ENCODE peak calls at places on chromosomes 1 and 21, in five cellular contexts. W is HepG2, X is K562, K is GM12878, N is H1. Z is an unnamed sample.

GRCh38 chr1:213585402-213585801 is 402.4 kb upstream of the PROX1 start:
- DNase-seq in W (no peak), X (no peak), K (no peak), N (no peak), Z (no peak)

GRCh38 chr1:21534674-21535378 is 25.6 kb downstream of the ALPL start:
- DNase-seq in W (peak), X (peak), K (no peak), N (no peak), Z (peak)

GRCh38 chr1:81834921-81835698 is 34.4 kb downstream of the ADGRL2 start:
- DNase-seq in W (no peak), X (no peak), K (no peak), N (no peak), Z (no peak)

GRCh38 chr1:199510314-199510713 is 517.2 kb upstream of the NR5A2 start:
- DNase-seq in W (no peak), X (no peak), K (peak), N (no peak), Z (no peak)

GRCh38 chr1:19455353-19455752 is 30.0 kb downstream of the CAPZB start:
- DNase-seq in W (no peak), X (no peak), K (no peak), N (no peak), Z (no peak)

GRCh38 chr1:91651671-91652071 is 151.0 kb downstream of the CDC7 start:
- DNase-seq in W (no peak), X (peak), K (no peak), N (no peak), Z (no peak)

GRCh38 chr1:974687-975328 is 7.1 kb downstream of the PERM1 start:
- DNase-seq in W (no peak), X (no peak), K (no peak), N (no peak), Z (no peak)

GRCh38 chr1:62439652-62440371 is 3.0 kb downstream of the USP1 start:
- DNase-seq in W (peak), X (peak), K (peak), N (no peak), Z (no peak)

GRCh38 chr1:5949074-5949760 is 43.0 kb downstream of the NPHP4 start:
- DNase-seq in W (peak), X (peak), K (no peak), N (no peak), Z (peak)

GRCh38 chr1:248810000-248810726 is 15.6 kb downstream of the SH3BP5L start:
- DNase-seq in W (no peak), X (no peak), K (no peak), N (no peak), Z (no peak)

GRCh38 chr1:234512376-234512965 is 33.5 kb upstream of the TARBP1 start:
- DNase-seq in W (no peak), X (peak), K (no peak), N (no peak), Z (no peak)

DNA sequence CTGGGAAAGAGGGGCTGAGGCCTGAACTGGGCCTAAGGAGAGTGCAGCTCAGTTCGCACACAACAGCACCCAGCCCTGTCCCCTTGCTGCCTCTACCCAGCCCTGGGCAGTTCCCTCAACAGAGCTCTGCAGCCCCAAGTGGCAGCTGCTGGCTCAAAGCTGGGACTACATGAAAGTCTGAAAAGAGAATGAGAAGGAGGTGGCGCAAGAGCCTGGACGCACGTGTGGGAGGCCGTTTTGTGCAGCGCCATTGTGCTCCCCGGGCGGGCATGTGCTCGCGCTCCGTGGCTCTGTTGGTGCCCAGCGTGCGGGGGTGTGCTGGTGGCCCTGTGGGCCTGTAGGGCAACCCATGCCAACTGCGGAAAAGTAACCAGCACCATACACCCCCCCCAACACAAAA is 10.3 kb downstream of the GPR37L1 start:
- DNase-seq in W (no peak), X (no peak), K (no peak), N (no peak), Z (no peak)
- TF ChIP-seq RFX5 in W (no peak), X (no peak), K (no peak), N (no peak), Z (no peak)

DNA sequence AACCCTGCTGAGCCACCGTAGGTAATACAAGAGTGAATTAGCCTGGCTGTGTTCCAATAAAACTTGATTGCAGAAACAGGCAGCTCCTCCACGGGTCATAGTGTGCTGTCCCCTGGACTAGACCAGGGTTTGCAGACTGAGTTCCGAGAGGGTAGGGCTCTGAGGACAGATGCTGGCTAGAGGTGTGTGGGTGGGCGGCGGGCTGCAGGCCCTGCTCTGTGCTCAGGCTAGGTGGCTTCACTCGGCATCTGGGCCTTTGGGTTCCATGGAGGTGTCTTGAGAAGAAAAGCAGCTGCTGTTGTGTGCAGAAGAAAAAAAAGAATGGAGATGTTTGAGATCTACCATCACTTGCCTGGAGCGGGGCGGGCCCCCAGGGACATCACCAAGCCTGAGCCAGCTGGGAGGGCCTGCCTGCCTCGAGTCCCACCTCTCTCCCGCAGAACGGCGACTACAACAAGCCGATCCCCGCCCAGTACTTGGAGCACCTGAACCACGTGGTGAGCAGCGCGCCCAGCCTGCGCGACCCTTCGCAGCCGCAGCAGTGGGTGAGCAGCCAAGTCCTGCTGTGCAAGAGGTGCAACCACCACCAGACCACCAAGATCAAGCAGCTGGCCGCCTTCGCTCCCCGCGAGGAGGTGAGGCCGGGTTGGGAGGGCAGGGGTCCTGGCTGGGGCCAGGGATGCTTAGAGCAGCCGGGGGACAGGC is 7.9 kb downstream of the TMEM201 start:
- DNase-seq in W (no peak), X (no peak), K (no peak), N (no peak), Z (no peak)
- TF ChIP-seq KDM1A in W (no peak), X (no peak), K (no peak), N (no peak), Z (no peak)

GRCh38 chr21:25424045-25424444 is 183.2 kb downstream of the MRPL39 start:
- DNase-seq in W (no peak), X (no peak), K (no peak), N (no peak), Z (no peak)
- TF ChIP-seq RFX5 in W (no peak), X (no peak), K (no peak), N (no peak), Z (no peak)

GRCh38 chr1:115815694-115816093 is 25.2 kb downstream of the NHLH2 start:
- DNase-seq in W (no peak), X (no peak), K (no peak), N (no peak), Z (no peak)
- TF ChIP-seq KDM1A in W (no peak), X (no peak), K (no peak), N (no peak), Z (no peak)

GRCh38 chr1:100070201-100070939 is 62.4 kb downstream of the SASS6 start:
- DNase-seq in W (no peak), X (no peak), K (no peak), N (no peak), Z (no peak)

GRCh38 chr1:100065969-100066227 is 66.8 kb downstream of the SASS6 start:
- DNase-seq in W (no peak), X (no peak), K (no peak), N (no peak), Z (no peak)

GRCh38 chr1:100065183-100065968 is 67.4 kb downstream of the SASS6 start:
- DNase-seq in W (no peak), X (no peak), K (no peak), N (no peak), Z (no peak)
- TF ChIP-seq RFX5 in W (no peak), X (no peak), K (no peak), N (no peak), Z (no peak)

GRCh38 chr1:241457421-241457820 is 62.1 kb downstream of the FH start:
- DNase-seq in W (no peak), X (no peak), K (no peak), N (no peak), Z (no peak)

GRCh38 chr1:241451981-241452380 is 67.6 kb downstream of the FH start:
- DNase-seq in W (no peak), X (no peak), K (no peak), N (no peak), Z (no peak)

GRCh38 chr1:241459186-241459802 is 60.3 kb downstream of the FH start:
- DNase-seq in W (no peak), X (no peak), K (no peak), N (no peak), Z (no peak)

GRCh38 chr1:241456743-241457142 is 62.8 kb downstream of the FH start:
- DNase-seq in W (no peak), X (no peak), K (no peak), N (no peak), Z (no peak)

GRCh38 chr1:241453732-241454131 is 65.8 kb downstream of the FH start:
- DNase-seq in W (no peak), X (no peak), K (no peak), N (no peak), Z (no peak)
- TF ChIP-seq KDM1A in W (no peak), X (no peak), K (no peak), N (no peak), Z (no peak)

DNA sequence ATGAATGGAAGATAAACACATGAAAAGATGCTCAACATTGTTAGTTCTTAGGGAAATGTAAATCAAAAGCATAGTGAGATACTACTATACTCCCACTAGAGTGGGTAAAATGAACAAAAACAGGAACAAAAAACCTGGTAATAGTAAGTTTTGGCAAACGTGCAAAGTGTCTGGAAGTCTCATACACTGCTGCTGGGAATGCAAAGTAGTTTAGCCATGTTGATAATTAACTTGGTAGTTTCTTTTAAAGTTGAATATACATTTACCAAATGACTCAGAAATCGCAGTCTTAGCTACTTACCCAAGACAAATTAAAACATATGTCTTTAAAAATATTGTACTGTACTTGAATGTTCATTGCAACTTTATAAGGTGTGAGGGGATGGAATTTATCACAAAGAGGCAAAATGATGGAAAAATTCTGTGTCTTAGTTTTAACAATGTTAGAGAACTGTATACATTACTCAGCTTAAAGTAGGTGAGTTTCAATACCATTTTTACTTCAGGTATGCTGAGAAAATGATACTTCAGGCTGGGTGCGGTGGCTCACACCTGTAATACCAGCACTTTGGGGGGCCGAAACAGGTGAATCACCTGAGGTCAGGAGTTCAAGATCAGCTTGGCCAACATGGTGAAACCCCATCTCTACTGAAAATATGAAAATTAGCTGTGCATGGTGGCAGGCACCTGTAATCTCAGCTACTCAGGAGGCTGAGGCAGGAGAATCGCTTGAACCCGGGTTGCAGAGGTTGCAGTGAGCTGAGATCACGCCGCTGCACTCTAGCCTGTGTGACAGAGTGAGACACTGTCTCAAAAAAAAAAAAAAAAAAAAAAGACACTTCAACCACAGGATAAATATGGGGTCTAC is 102.3 kb downstream of the PDE4B start:
- DNase-seq in W (no peak), X (no peak), K (peak), N (no peak), Z (no peak)
- TF ChIP-seq RFX5 in W (no peak), X (no peak), K (no peak), N (no peak), Z (no peak)

GRCh38 chr1:34400690-34401089 is 224.0 kb downstream of the C1orf94 start:
- DNase-seq in W (no peak), X (no peak), K (no peak), N (no peak), Z (no peak)

GRCh38 chr1:34398916-34399275 is 222.2 kb downstream of the C1orf94 start:
- DNase-seq in W (no peak), X (peak), K (no peak), N (no peak), Z (no peak)

GRCh38 chr1:34398205-34398915 is 221.7 kb downstream of the C1orf94 start:
- DNase-seq in W (no peak), X (no peak), K (no peak), N (no peak), Z (no peak)

GRCh38 chr1:34396042-34396441 is 219.3 kb downstream of the C1orf94 start:
- DNase-seq in W (no peak), X (no peak), K (no peak), N (peak), Z (no peak)
- TF ChIP-seq KDM1A in W (no peak), X (no peak), K (no peak), N (no peak), Z (no peak)

GRCh38 chr1:173152585-173152984 is 54.5 kb downstream of the TNFSF4 start:
- DNase-seq in W (no peak), X (no peak), K (no peak), N (no peak), Z (no peak)
- TF ChIP-seq RFX5 in W (no peak), X (no peak), K (no peak), N (no peak), Z (no peak)

Z was measured in A549.